ENCODE peak calls at places on chromosomes 16 and 17, in nine cellular contexts. M is smooth muscle cell of the brain vasculature; O is HEK293T; F is pons; G is substantia nigra; I is stimulated activated CD8-positive, alpha-beta memory T cell treated with anti-CD3 and anti-CD28 coated beads, Interleukin-2, amount 100 ng/mL, for 1 hour; E is right cardiac atrium; R is hepatic stellate cell; D is effector memory CD4-positive, alpha-beta T cell. V is an unnamed sample.

GRCh38 chr17:80848449-80849102 is 143.1 kb upstream of the CHMP6 start:
- DNase-seq in G (no peak), R (no peak), F (no peak), E (peak; percentile 18), I (no peak), O (no peak), M (no peak), D (no peak), V (no peak)

GRCh38 chr17:41178843-41179616 is 1.0 kb upstream of the KRTAP4-2 start:
- DNase-seq in I (no peak), G (no peak), M (no peak), F (no peak), D (no peak), O (no peak), E (no peak), R (no peak), V (peak; percentile 60)

GRCh38 chr16:68355447-68356248 is 44.8 kb downstream of the PRMT7 start:
- DNase-seq in E (peak; percentile 43), G (no peak), M (no peak), F (no peak), R (no peak), I (no peak), O (no peak), D (no peak), V (no peak)

GRCh38 chr16:79613009-79613408 is 12.5 kb upstream of the MAF start:
- DNase-seq in E (no peak), I (no peak), F (no peak), G (no peak), O (no peak), D (no peak), M (no peak), R (no peak), V (no peak)

GRCh38 chr17:73803867-73804539 is 159.8 kb upstream of the SDK2 start:
- DNase-seq in O (no peak), R (no peak), D (no peak), G (no peak), E (no peak), F (no peak), I (no peak), M (no peak), V (no peak)

GRCh38 chr17:1736348-1737281 is 6.1 kb upstream of the SERPINF2 start:
- DNase-seq in G (no peak), O (no peak), I (no peak), D (no peak), M (no peak), E (peak; percentile 87), R (peak; percentile 90), F (no peak), V (peak; percentile 50)

GRCh38 chr16:69138608-69139007 is 6.2 kb downstream of the UTP4 start:
- DNase-seq in O (no peak), M (no peak), G (no peak), F (no peak), E (no peak), I (no peak), D (no peak), R (no peak), V (no peak)

GRCh38 chr17:50993544-50993943 is 127.1 kb downstream of the SPAG9 start:
- DNase-seq in I (no peak), R (no peak), E (no peak), G (no peak), F (no peak), O (no peak), M (no peak), D (no peak), V (no peak)

GRCh38 chr16:8850279-8850885 is 18.4 kb downstream of the CARHSP1 start:
- DNase-seq in O (no peak), G (no peak), R (peak; percentile 68), I (no peak), F (no peak), E (peak; percentile 81), D (no peak), M (no peak), V (peak; percentile 74)

GRCh38 chr17:28774206-28774605 is 30.4 kb downstream of the TRAF4 start:
- DNase-seq in F (no peak), D (no peak), R (no peak), G (no peak), E (no peak), M (no peak), I (no peak), O (no peak), V (no peak)

GRCh38 chr16:49737541-49737940 is 118.4 kb downstream of the ZNF423 start:
- DNase-seq in E (peak; percentile 58), I (no peak), G (no peak), R (no peak), M (no peak), O (no peak), D (no peak), F (no peak), V (no peak)

GRCh38 chr17:80545499-80545826 is 825 bp downstream of the RPTOR start:
- DNase-seq in G (no peak), E (no peak), I (no peak), F (no peak), D (no peak), M (no peak), R (no peak), O (no peak), V (no peak)

GRCh38 chr17:22717211-22717610 is 1024.9 kb downstream of the KCNJ18 start:
- DNase-seq in R (no peak), F (no peak), M (no peak), E (peak; percentile 16), O (no peak), G (no peak), I (no peak), D (no peak), V (no peak)

GRCh38 chr17:80375186-80375585 is 39.8 kb upstream of the ENDOV start:
- DNase-seq in I (no peak), D (no peak), F (no peak), M (no peak), R (no peak), G (no peak), E (no peak), O (no peak), V (no peak)

GRCh38 chr17:79133986-79134385 is 59.4 kb downstream of the ENGASE start:
- DNase-seq in R (no peak), D (no peak), F (no peak), G (no peak), E (no peak), O (no peak), I (no peak), M (no peak), V (no peak)

GRCh38 chr17:31416503-31416923 is 25.0 kb downstream of the RAB11FIP4 start:
- DNase-seq in D (no peak), I (no peak), R (no peak), E (peak; percentile 78), G (peak; percentile 75), M (no peak), O (no peak), F (peak; percentile 98), V (no peak)

GRCh38 chr16:1745900-1746692 is 25.2 kb downstream of the NME3 start:
- DNase-seq in D (no peak), R (no peak), G (no peak), M (peak; percentile 50), F (no peak), O (no peak), E (no peak), I (no peak), V (no peak)

GRCh38 chr17:82153295-82153691 is 55.3 kb upstream of the FASN start:
- DNase-seq in E (no peak), O (no peak), I (no peak), M (no peak), D (no peak), F (no peak), R (no peak), G (no peak), V (no peak)

GRCh38 chr16:69276143-69277115 is 34.7 kb upstream of the VPS4A start:
- DNase-seq in E (peak; percentile 84), F (no peak), G (no peak), O (no peak), M (peak; percentile 88), I (no peak), D (no peak), R (peak; percentile 88), V (peak; percentile 96)

GRCh38 chr17:77613627-77614026 is 344.9 kb upstream of the TNRC6C start:
- DNase-seq in F (no peak), E (no peak), R (no peak), O (no peak), D (no peak), M (no peak), I (no peak), G (no peak), V (no peak)

GRCh38 chr16:64196444-64196843 is 925.4 kb downstream of the CDH11 start:
- DNase-seq in G (no peak), E (no peak), M (no peak), D (no peak), R (peak; percentile 13), O (no peak), F (no peak), I (no peak), V (no peak)

GRCh38 chr17:39225974-39226683 is 384 bp upstream of the STAC2 start:
- DNase-seq in G (no peak), F (no peak), M (no peak), O (peak; percentile 83), E (peak; percentile 89), I (peak; percentile 38), D (peak; percentile 18), R (peak; percentile 76), V (peak; percentile 66)

GRCh38 chr17:9998060-9998459 is 93.0 kb upstream of the RCVRN start:
- DNase-seq in R (no peak), O (no peak), D (no peak), I (no peak), M (no peak), G (no peak), F (no peak), E (no peak), V (no peak)

GRCh38 chr17:75927286-75927922 is 13.4 kb downstream of the FBF1 start:
- DNase-seq in E (peak; percentile 47), D (no peak), F (no peak), I (no peak), R (peak; percentile 47), G (no peak), O (peak; percentile 78), M (no peak), V (peak; percentile 30)

GRCh38 chr17:50863221-50863843 is 2.8 kb downstream of the TOB1 start:
- DNase-seq in M (no peak), F (peak; percentile 92), G (peak; percentile 73), E (no peak), D (no peak), O (peak; percentile 35), I (no peak), R (no peak), V (no peak)

GRCh38 chr16:89285381-89285780 is 67.9 kb downstream of the ZNF778 start:
- DNase-seq in G (no peak), F (no peak), D (no peak), E (peak; percentile 31), M (no peak), R (no peak), O (no peak), I (no peak), V (no peak)

GRCh38 chr17:45405250-45406086 is 27.2 kb downstream of the ARHGAP27 start:
- DNase-seq in O (no peak), M (no peak), F (no peak), G (no peak), I (no peak), E (peak; percentile 66), R (no peak), D (no peak), V (peak; percentile 30)

GRCh38 chr16:81855552-81856153 is 76.6 kb downstream of the PLCG2 start:
- DNase-seq in O (no peak), E (no peak), R (no peak), G (no peak), D (no peak), M (no peak), F (no peak), I (no peak), V (no peak)

GRCh38 chr17:7750321-7750821 is 32.8 kb downstream of the DNAH2 start:
- DNase-seq in I (no peak), G (no peak), D (no peak), R (peak; percentile 67), O (no peak), M (no peak), E (no peak), F (no peak), V (peak; percentile 79)

GRCh38 chr16:79269211-79269863 is 331.2 kb downstream of the MAF start:
- DNase-seq in F (peak; percentile 28), O (no peak), R (no peak), G (no peak), D (no peak), E (no peak), M (no peak), I (no peak), V (no peak)

GRCh38 chr16:25089346-25089745 is 22.2 kb upstream of the LCMT1 start:
- DNase-seq in F (no peak), O (no peak), R (no peak), I (no peak), E (no peak), G (no peak), D (no peak), M (no peak), V (no peak)